ENCODE peak calls at places on chromosomes 5 and 9, in six cellular contexts. V is OCI-LY7, M is A673, D is lower lobe of right lung, T is A549, J is suprapubic skin. F is an unnamed sample.

GRCh38 chr9:99778829-99779228 is 42.9 kb upstream of the NR4A3 start:
- DNase-seq in T (no peak), M (no peak), D (no peak), J (no peak), V (no peak), F (no peak)

GRCh38 chr9:114902773-114903589 is 27.4 kb downstream of the TNFSF8 start:
- DNase-seq in T (no peak), V (peak; percentile 41), J (no peak), M (no peak), D (no peak), F (no peak)

GRCh38 chr9:17135578-17135904 is 701 bp downstream of the CNTLN start:
- DNase-seq in M (no peak), J (no peak), T (no peak), D (peak; percentile 54), V (no peak), F (no peak)

GRCh38 chr5:160175438-160176218 is 53.7 kb upstream of the FABP6 start:
- DNase-seq in J (no peak), T (no peak), V (no peak), M (peak; percentile 86), D (no peak), F (no peak)

GRCh38 chr5:84298628-84299027 is 86.1 kb downstream of the EDIL3 start:
- DNase-seq in D (no peak), T (no peak), V (no peak), J (no peak), M (no peak), F (no peak)

GRCh38 chr9:121310571-121310970 is 42.6 kb downstream of the GSN start:
- DNase-seq in D (no peak), M (no peak), J (peak; percentile 31), T (no peak), V (no peak), F (no peak)

GRCh38 chr9:14362175-14362574 is 48.2 kb upstream of the NFIB start:
- DNase-seq in D (no peak), T (no peak), M (no peak), J (no peak), V (no peak), F (no peak)

GRCh38 chr9:114155263-114155966 is at the start of gene COL27A1:
- DNase-seq in T (peak; percentile 82), M (peak; percentile 91), J (peak; percentile 88), V (peak; percentile 51), D (peak; percentile 85), F (peak; percentile 81)

GRCh38 chr9:114287001-114287762 is 35.7 kb upstream of the ORM1 start:
- DNase-seq in V (no peak), T (no peak), M (peak; percentile 51), D (peak; percentile 33), J (peak; percentile 42), F (no peak)

GRCh38 chr9:21605489-21605931 is 123.4 kb upstream of the IFNE start:
- DNase-seq in T (peak; percentile 38), M (no peak), J (no peak), D (no peak), V (no peak), F (no peak)

GRCh38 chr9:135358161-135358940 is 121.2 kb upstream of the PPP1R26 start:
- DNase-seq in D (no peak), J (no peak), V (no peak), M (no peak), T (no peak), F (no peak)

GRCh38 chr5:153256-153655 is 38.0 kb upstream of the LRRC14B start:
- DNase-seq in D (no peak), V (no peak), T (no peak), M (no peak), J (no peak), F (no peak)

GRCh38 chr5:176748073-176748966 is 62.0 kb upstream of the UNC5A start:
- DNase-seq in M (no peak), D (no peak), V (no peak), T (no peak), J (peak; percentile 29), F (no peak)

GRCh38 chr5:78985407-78986223 is 505 bp upstream of the ARSB start:
- DNase-seq in M (no peak), D (peak; percentile 49), J (peak; percentile 63), T (peak; percentile 30), V (peak; percentile 80), F (no peak)

GRCh38 chr9:111000202-111000601 is 38.1 kb downstream of the LPAR1 start:
- DNase-seq in T (no peak), V (no peak), J (no peak), M (no peak), D (no peak), F (no peak)

GRCh38 chr9:110999379-110999778 is 38.9 kb downstream of the LPAR1 start:
- DNase-seq in J (no peak), D (no peak), T (no peak), V (no peak), M (no peak), F (no peak)

GRCh38 chr9:110996436-110997224 is 41.6 kb downstream of the LPAR1 start:
- DNase-seq in V (no peak), M (peak; percentile 80), D (no peak), J (peak; percentile 86), T (no peak), F (no peak)

GRCh38 chr9:110995511-110996340 is 42.5 kb downstream of the LPAR1 start:
- DNase-seq in V (no peak), D (no peak), J (no peak), M (peak; percentile 88), T (no peak), F (no peak)

DNA sequence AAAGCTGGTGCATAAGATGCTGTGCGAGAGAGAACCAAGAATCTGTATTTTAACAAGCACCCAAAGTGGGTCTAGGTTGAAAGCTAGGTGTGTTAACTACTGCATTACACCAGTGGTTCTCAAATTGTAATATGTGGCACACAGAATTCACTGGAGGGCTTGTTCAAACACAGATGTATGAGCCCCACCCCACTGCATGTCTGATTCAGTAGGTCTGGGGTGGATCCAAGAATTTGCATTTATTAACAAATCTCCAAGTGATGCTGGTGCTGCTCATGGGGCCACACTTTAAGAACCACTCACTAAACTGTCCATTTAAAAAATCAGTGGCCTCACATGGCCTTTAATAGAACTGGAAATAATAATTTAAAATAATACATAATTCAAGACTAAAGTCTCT is 40.4 kb downstream of the LPAR1 start:
- DNase-seq in D (no peak), M (no peak), J (no peak), V (no peak), T (no peak), F (no peak)
- H3K4me1 ChIP-seq in D (peaks cover 33% of the 10 kb centered on the region), M (peaks cover 82% of the 10 kb centered on the region), J (peaks cover 37% of the 10 kb centered on the region), V (no peaks in the 10 kb centered on the region), T (peaks cover 5% of the 10 kb centered on the region), F (no peaks in the 10 kb centered on the region)

GRCh38 chr5:168286386-168286785 is 5.1 kb upstream of the WWC1 start:
- DNase-seq in V (no peak), J (no peak), M (peak; percentile 80), D (no peak), T (no peak), F (no peak)
- H3K4me1 ChIP-seq in V (no peaks in the 10 kb centered on the region), J (peaks cover 24% of the 10 kb centered on the region), M (no peaks in the 10 kb centered on the region), D (peaks cover 9% of the 10 kb centered on the region), T (peaks cover 36% of the 10 kb centered on the region), F (peaks cover 4% of the 10 kb centered on the region)

GRCh38 chr9:89440951-89441654 is 56.8 kb downstream of the SEMA4D start:
- DNase-seq in M (no peak), J (peak; percentile 71), D (peak; percentile 69), T (no peak), V (no peak), F (no peak)
- H3K4me1 ChIP-seq in M (no peaks in the 10 kb centered on the region), J (peaks cover 52% of the 10 kb centered on the region), D (peaks cover 55% of the 10 kb centered on the region), T (no peaks in the 10 kb centered on the region), V (peaks cover 80% of the 10 kb centered on the region), F (peaks cover 24% of the 10 kb centered on the region)

DNA sequence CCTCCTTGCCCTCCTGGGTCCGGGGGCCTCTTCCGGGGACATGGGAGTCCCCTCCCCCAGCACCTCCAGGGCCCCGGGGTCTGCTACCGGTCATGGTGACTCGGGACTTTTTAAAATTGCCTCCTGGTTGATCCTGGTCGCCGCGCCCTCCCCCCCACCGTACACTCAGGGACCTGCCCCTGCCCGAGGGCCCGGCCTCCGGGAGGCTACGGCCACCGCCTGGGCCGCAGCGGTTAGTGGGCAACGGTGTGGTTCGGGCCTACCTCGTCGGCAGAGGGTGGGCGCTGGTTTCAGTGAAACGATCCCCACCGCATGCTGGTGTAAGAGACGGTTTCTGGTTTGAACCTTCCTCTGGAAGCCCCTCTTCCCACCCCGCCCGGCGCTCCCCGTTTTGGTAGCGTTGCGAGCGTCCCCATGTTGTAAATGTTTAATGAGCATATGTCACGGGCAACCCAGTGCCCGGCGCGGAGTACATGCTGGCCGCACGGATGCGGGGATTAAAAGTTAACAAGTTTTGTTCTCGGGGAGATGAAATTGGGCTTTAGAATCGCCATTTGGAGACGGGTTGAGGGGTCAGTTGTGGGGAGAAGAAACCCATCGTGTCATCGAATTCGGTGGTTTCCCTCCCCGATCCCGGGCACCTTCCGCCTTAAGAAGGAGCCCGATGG is 1.2 kb downstream of the LARP1 start:
- DNase-seq in V (peak; percentile 44), T (no peak), D (peak; percentile 74), M (peak; percentile 33), J (peak; percentile 75), F (no peak)
- H3K4me1 ChIP-seq in V (peaks cover 50% of the 10 kb centered on the region), T (peaks cover 44% of the 10 kb centered on the region), D (peaks cover 54% of the 10 kb centered on the region), M (peaks cover 34% of the 10 kb centered on the region), J (peaks cover 59% of the 10 kb centered on the region), F (peaks cover 10% of the 10 kb centered on the region)

DNA sequence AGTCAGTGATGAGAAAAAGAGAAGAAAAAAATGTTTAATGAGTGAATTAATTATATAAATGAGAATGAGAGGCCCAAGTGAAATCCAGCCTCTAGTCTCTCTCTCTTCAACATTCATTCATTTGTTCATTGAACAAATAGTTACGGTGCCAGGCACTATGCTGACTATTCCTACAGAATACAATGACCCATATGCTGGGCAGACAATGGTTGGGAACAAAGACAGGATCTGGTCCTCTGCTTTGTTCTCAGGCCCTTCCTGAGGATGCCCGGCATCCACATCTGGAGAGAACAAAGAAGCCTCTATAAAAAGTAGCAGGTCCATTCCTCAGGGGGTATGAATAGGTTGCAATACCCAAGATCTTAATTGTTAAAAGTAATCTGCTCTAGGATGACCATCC is 6.9 kb downstream of the ADAM19 start:
- DNase-seq in V (no peak), J (no peak), M (no peak), T (no peak), D (no peak), F (no peak)
- H3K4me1 ChIP-seq in V (peaks cover 41% of the 10 kb centered on the region), J (no peaks in the 10 kb centered on the region), M (no peaks in the 10 kb centered on the region), T (peaks cover 1% of the 10 kb centered on the region), D (peaks cover 34% of the 10 kb centered on the region), F (peaks cover 3% of the 10 kb centered on the region)

F was measured in NT2/D1.